ENCODE peak calls at places on chromosome 10, in four cellular contexts. J is non-pigmented ciliary epithelial cell, V is mucosa of gallbladder, O is activated T-cell treated with anti-CD3 and anti-CD28 coated beads for 48 hours. R is an unnamed sample.

GRCh38 chr10:119314486-119314885 is 107.1 kb downstream of the GRK5 start:
- DNase-seq in J (no peak), V (no peak), O (no peak), R (no peak)

GRCh38 chr10:92530421-92530820 is 43.5 kb downstream of the IDE start:
- DNase-seq in J (no peak), V (no peak), O (no peak), R (no peak)

GRCh38 chr10:60291354-60291930 is 98.2 kb downstream of the ANK3 start:
- DNase-seq in J (no peak), V (no peak), O (no peak), R (no peak)

GRCh38 chr10:63456437-63457210 is 9.2 kb downstream of the JMJD1C start:
- DNase-seq in J (no peak), V (no peak), O (no peak), R (no peak)

GRCh38 chr10:17307149-17307548 is 79.1 kb downstream of the VIM start:
- DNase-seq in J (no peak), V (no peak), O (no peak), R (no peak)

GRCh38 chr10:86734209-86734988 is 22.0 kb upstream of the BMPR1A start:
- DNase-seq in J (no peak), V (no peak), O (no peak), R (no peak)

GRCh38 chr10:114967071-114967470 is 29.1 kb downstream of the TRUB1 start:
- DNase-seq in J (peak; percentile 26), V (no peak), O (no peak), R (peak; percentile 28)

GRCh38 chr10:79403441-79404230 is 41.8 kb downstream of the ZCCHC24 start:
- DNase-seq in J (no peak), V (no peak), O (no peak), R (no peak)

GRCh38 chr10:116771101-116771705 is 28.8 kb upstream of the HSPA12A start:
- DNase-seq in J (no peak), V (peak; percentile 73), O (no peak), R (peak; percentile 57)

GRCh38 chr10:92475357-92475868 is 98.5 kb downstream of the IDE start:
- DNase-seq in J (no peak), V (no peak), O (no peak), R (no peak)

GRCh38 chr10:96309631-96310358 is 5.6 kb downstream of the DNTT start:
- DNase-seq in J (no peak), V (no peak), O (no peak), R (no peak)

GRCh38 chr10:121919666-121920065 is 8.2 kb downstream of the ATE1 start:
- DNase-seq in J (no peak), V (no peak), O (no peak), R (no peak)

GRCh38 chr10:65751218-65751617 is 1174.6 kb upstream of the LRRTM3 start:
- DNase-seq in J (no peak), V (no peak), O (no peak), R (no peak)

GRCh38 chr10:104281694-104282093 is 12.7 kb downstream of the GSTO2 start:
- DNase-seq in J (no peak), V (no peak), O (no peak), R (no peak)

GRCh38 chr10:7218974-7219373 is 191.9 kb downstream of the SFMBT2 start:
- DNase-seq in J (no peak), V (no peak), O (no peak), R (no peak)

GRCh38 chr10:73858013-73858708 is 16.2 kb downstream of the CAMK2G start:
- DNase-seq in J (no peak), V (no peak), O (no peak), R (no peak)

GRCh38 chr10:58896229-58896628 is 280.2 kb upstream of the PHYHIPL start:
- DNase-seq in J (no peak), V (no peak), O (no peak), R (no peak)

GRCh38 chr10:45418859-45419672 is 45.0 kb downstream of the ALOX5 start:
- DNase-seq in J (no peak), V (peak; percentile 51), O (peak; percentile 42), R (no peak)